ENCODE peak calls at places on chromosomes 1 and 21, in six cellular contexts. P, I, X, F, T and O are unnamed samples.

GRCh38 chr21:46024983-46025860 is 43.7 kb downstream of the COL6A1 start:
- DNase-seq in X (peak), I (no peak), F (no peak), T (peak), P (no peak), O (no peak)

GRCh38 chr1:217554849-217555248 is 76.0 kb downstream of the GPATCH2 start:
- DNase-seq in T (no peak), F (no peak), P (no peak), X (no peak), I (no peak), O (no peak)

GRCh38 chr1:230103341-230104173 is 36.5 kb downstream of the GALNT2 start:
- DNase-seq in F (no peak), T (peak), I (no peak), X (peak), P (no peak), O (no peak)

GRCh38 chr1:234458352-234459027 is 20.5 kb downstream of the TARBP1 start:
- DNase-seq in X (no peak), I (no peak), P (no peak), F (no peak), T (no peak), O (no peak)

GRCh38 chr21:43866233-43866632 is 1.2 kb downstream of the AGPAT3 start:
- DNase-seq in T (peak), I (no peak), F (peak), X (peak), P (no peak), O (no peak)

GRCh38 chr1:42998381-42998780 is 39.7 kb upstream of the SLC2A1 start:
- DNase-seq in T (peak), X (no peak), I (no peak), P (no peak), F (no peak), O (no peak)

GRCh38 chr1:41519667-41520066 is 35.2 kb upstream of the EDN2 start:
- DNase-seq in P (no peak), I (no peak), F (no peak), X (no peak), T (no peak), O (no peak)

GRCh38 chr1:155168456-155169210 is 4.5 kb downstream of the KRTCAP2 start:
- DNase-seq in X (no peak), P (no peak), I (no peak), F (no peak), T (no peak), O (no peak)

GRCh38 chr1:167186771-167187170 is 33.9 kb upstream of the POU2F1 start:
- DNase-seq in T (no peak), I (no peak), F (no peak), P (no peak), X (no peak), O (no peak)

GRCh38 chr1:165117482-165117881 is 239.0 kb downstream of the LMX1A start:
- DNase-seq in X (no peak), F (peak), P (no peak), T (no peak), I (peak), O (peak)

GRCh38 chr1:29195875-29196274 is 14.2 kb upstream of the SRSF4 start:
- DNase-seq in I (no peak), X (no peak), P (no peak), T (no peak), F (no peak), O (peak)

GRCh38 chr1:20472860-20473711 is 12.9 kb downstream of the CAMK2N1 start:
- DNase-seq in I (peak), P (no peak), X (peak), T (peak), F (peak), O (peak)

GRCh38 chr1:29852248-29852647 is 615.9 kb downstream of the PTPRU start:
- DNase-seq in I (no peak), X (no peak), F (no peak), P (no peak), T (no peak), O (no peak)

GRCh38 chr1:150464422-150464826 is 22.8 kb upstream of the TARS2 start:
- DNase-seq in P (peak), F (peak), T (peak), X (peak), I (peak), O (no peak)

GRCh38 chr1:65276197-65276884 is 33.0 kb upstream of the DNAJC6 start:
- DNase-seq in P (no peak), T (no peak), F (no peak), X (no peak), I (no peak), O (no peak)

GRCh38 chr21:42809577-42810440 is 69.5 kb downstream of the WDR4 start:
- DNase-seq in F (peak), P (no peak), I (no peak), T (no peak), X (no peak), O (no peak)

GRCh38 chr1:153375511-153375910 is at the start of gene S100A12:
- DNase-seq in X (peak), I (no peak), F (no peak), T (peak), P (no peak), O (no peak)

GRCh38 chr1:206559661-206559995 is 52.3 kb downstream of the RASSF5 start:
- DNase-seq in F (no peak), T (no peak), X (no peak), I (no peak), P (no peak), O (no peak)

GRCh38 chr1:87151500-87152421 is 176.9 kb upstream of the LMO4 start:
- DNase-seq in X (peak), P (no peak), F (peak), I (peak), T (peak), O (peak)

GRCh38 chr1:205376739-205377138 is 20.0 kb upstream of the KLHDC8A start:
- DNase-seq in F (no peak), P (peak), X (no peak), I (no peak), T (no peak), O (no peak)

GRCh38 chr1:247471445-247472016 is 13.6 kb upstream of the OR2B11 start:
- DNase-seq in I (no peak), T (no peak), X (no peak), P (no peak), F (no peak), O (no peak)

GRCh38 chr1:211660718-211661222 is 14.7 kb downstream of the NEK2 start:
- DNase-seq in F (no peak), P (no peak), I (no peak), X (no peak), T (no peak), O (no peak)

GRCh38 chr1:171948491-171948890 is 107.2 kb downstream of the DNM3 start:
- DNase-seq in F (no peak), P (no peak), T (peak), I (no peak), X (peak), O (no peak)

GRCh38 chr1:145871994-145872411 is 13.1 kb upstream of the PIAS3 start:
- DNase-seq in X (peak), T (peak), P (no peak), I (no peak), F (peak), O (peak)

GRCh38 chr21:44924611-44925010 is 3.9 kb upstream of the ITGB2 start:
- DNase-seq in F (no peak), I (no peak), P (no peak), T (no peak), X (no peak), O (no peak)

GRCh38 chr1:22958556-22958955 is 14.1 kb downstream of the LACTBL1 start:
- DNase-seq in I (no peak), T (no peak), P (no peak), X (no peak), F (no peak), O (no peak)

GRCh38 chr21:45843426-45843825 is 138.1 kb upstream of the COL6A1 start:
- DNase-seq in I (no peak), P (no peak), T (no peak), F (no peak), X (no peak), O (no peak)

GRCh38 chr1:84932991-84933611 is 40.1 kb upstream of the LPAR3 start:
- DNase-seq in T (no peak), X (no peak), I (no peak), F (no peak), P (no peak), O (no peak)

GRCh38 chr1:88056880-88057279 is 627.2 kb upstream of the PKN2 start:
- DNase-seq in X (no peak), T (no peak), F (no peak), I (no peak), P (no peak), O (no peak)

GRCh38 chr1:232793944-232794343 is 11.3 kb upstream of the MAP10 start:
- DNase-seq in X (peak), I (no peak), F (peak), T (peak), P (peak), O (no peak)

GRCh38 chr1:204471687-204472086 is 22.9 kb downstream of the PIK3C2B start:
- DNase-seq in P (no peak), I (no peak), T (no peak), X (no peak), F (no peak), O (no peak)

GRCh38 chr1:222057162-222057561 is 315.3 kb upstream of the DUSP10 start:
- DNase-seq in F (no peak), I (no peak), T (no peak), P (no peak), X (no peak), O (no peak)

GRCh38 chr1:44723496-44724407 is 7.2 kb downstream of the RNU5D-1 start:
- DNase-seq in T (no peak), X (no peak), F (no peak), P (no peak), I (no peak), O (no peak)

GRCh38 chr1:202283379-202283844 is 58.3 kb downstream of the UBE2T start:
- DNase-seq in T (peak), I (no peak), X (peak), P (peak), F (no peak), O (no peak)

GRCh38 chr1:2049517-2050481 is at the start of gene PRKCZ:
- DNase-seq in T (no peak), F (peak), X (peak), P (peak), I (peak), O (peak)

GRCh38 chr1:182635871-182636270 is 31.7 kb upstream of the RGS16 start:
- DNase-seq in F (no peak), I (no peak), T (no peak), P (no peak), X (no peak), O (no peak)

GRCh38 chr1:9687876-9688582 is 36.5 kb downstream of the PIK3CD start:
- DNase-seq in I (peak), X (peak), T (peak), F (peak), P (no peak), O (peak)

DNA sequence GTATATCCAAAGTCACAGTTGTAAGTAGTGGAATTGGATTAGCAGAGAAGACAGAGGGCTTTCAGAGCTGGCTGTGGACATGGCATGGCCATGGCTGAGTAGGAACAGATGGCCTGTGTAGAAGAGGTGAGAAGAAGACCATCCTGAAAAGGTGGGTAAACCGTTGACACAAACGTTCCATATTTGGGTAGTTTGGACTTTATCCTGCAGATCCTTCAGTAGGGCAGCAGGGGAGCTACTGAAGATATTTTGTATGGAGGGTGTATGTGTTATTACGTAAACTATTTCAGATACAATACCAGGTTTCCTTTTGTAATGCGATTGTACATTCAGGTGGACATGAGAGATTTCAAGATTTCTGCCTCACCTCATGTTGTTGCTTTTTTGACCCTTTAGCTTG is 1.6 kb downstream of the UTP11 start:
- DNase-seq in F (no peak), T (peak), I (no peak), P (no peak), X (peak), O (no peak)
- H3K9ac ChIP-seq in F (no peak), T (peak), I (no peak), P (peak), X (peak), O (no peak)

DNA sequence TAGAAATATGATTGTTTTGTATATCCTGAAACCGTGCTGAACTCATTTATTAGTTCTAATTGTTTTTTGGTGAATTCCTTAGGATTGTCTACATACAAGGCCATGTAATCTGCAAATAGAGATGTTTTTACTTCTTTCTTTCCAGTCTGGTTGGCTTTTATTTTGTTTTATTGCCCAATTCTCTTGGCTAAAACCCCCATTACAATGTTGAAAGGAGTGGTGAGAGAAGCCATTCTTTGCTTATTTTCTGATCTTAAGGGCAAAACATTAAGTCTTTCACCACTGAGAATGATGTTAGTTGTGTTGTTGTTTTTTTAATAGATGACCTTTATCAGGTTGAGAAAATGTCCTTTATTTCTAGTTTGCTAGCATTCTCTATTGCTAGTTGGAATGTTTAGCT is 157.3 kb downstream of the NTMT2 start:
- DNase-seq in I (no peak), P (no peak), T (peak), X (no peak), F (no peak), O (no peak)
- H3K4me3 ChIP-seq in I (no peak), P (no peak), T (no peak), X (no peak), F (no peak), O (no peak)

DNA sequence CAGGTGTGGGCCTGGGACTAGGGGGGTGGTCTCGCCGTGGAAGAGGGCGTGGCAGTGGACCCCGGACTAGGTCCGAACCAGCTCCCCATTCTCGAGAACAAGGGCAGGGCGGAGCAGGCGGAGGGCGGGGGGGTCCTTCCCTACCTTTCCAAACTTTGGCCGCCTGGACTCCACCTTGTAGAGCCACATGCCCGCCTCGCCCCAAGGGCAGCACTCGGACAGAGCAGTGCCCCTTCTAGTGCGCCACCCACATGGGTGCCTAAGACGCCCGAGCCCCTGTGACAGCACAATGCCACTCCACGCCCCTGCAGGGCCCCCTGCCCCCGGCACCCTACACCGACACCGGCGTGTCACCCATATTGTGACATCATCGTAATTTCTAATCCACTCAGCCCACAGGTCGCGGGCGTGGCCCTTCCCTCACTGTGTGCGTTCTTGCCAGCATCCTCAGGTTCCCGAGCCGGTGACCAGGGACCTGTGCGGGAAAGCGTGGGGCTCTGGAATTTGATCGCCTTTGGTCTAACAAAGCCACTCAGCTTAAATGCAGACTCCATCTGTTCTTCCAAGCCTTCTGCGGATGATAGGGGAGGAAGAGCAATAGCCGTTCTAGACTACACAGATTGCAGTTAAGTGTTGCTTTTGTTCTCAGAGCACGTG is 553 bp upstream of the STMN1 start:
- DNase-seq in F (peak), I (no peak), T (peak), P (no peak), X (no peak), O (no peak)
- H3K9ac ChIP-seq in F (no peak), I (peak), T (no peak), P (peak), X (peak), O (no peak)

GRCh38 chr1:3672971-3673361 is 20.6 kb downstream of the TP73 start:
- DNase-seq in P (no peak), I (no peak), X (no peak), T (no peak), F (no peak), O (no peak)

GRCh38 chr1:3674100-3675094 is 22.1 kb downstream of the TP73 start:
- DNase-seq in I (no peak), P (no peak), X (no peak), T (no peak), F (no peak), O (peak)

GRCh38 chr1:3675436-3675835 is 23.1 kb downstream of the TP73 start:
- DNase-seq in T (no peak), P (no peak), F (no peak), X (no peak), I (no peak), O (peak)

GRCh38 chr1:3672231-3672970 is 20.1 kb downstream of the TP73 start:
- DNase-seq in F (no peak), X (no peak), I (no peak), P (no peak), T (no peak), O (peak)

DNA sequence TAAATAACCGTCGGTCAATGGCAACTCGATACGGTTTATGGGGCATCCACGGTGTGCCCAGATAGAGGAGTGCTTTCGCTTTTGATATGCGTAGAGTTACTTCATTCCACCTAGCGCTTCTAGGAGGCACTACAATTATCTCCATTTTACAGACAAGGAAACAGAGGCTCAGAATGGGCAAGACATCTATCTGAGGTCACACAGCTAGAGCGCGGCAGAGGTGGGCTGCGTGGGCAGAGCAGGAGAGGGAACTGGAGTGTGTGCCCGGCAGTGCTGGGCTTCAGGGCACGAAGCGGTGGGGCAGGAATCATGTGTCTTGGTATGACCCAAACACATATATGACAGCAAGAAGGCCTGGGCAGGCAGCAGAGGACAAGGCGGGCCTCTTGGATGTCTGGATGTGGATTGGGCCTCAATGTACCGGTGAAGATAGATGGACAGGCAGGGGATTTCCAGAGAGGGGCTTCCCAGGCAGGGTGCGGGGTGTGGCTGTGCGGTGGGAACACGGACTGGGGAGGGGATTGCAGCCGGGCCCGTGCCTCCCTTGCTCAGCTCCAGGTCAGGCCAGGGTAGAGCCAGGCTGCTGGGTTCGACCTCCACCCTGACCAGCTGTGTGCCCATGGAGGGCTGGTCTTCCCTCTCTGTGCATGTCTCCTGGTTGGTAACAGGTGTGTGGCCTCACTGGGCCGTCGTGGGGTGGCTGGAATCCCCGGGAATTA is 21.2 kb downstream of the TP73 start:
- DNase-seq in P (no peak), T (no peak), F (no peak), X (no peak), I (no peak), O (peak)
- H3K4me3 ChIP-seq in P (no peak), T (no peak), F (no peak), X (no peak), I (no peak), O (no peak)

GRCh38 chr1:33886452-33886851 is 22.6 kb downstream of the HMGB4 start:
- DNase-seq in T (no peak), X (no peak), I (no peak), F (peak), P (no peak), O (no peak)
- H3K9ac ChIP-seq in T (no peak), X (no peak), I (peak), F (no peak), P (no peak), O (no peak)

GRCh38 chr1:116311756-116312691 is 61.0 kb upstream of the ATP1A1 start:
- DNase-seq in I (peak), F (peak), T (no peak), X (no peak), P (no peak), O (peak)
- H3K4me3 ChIP-seq in I (no peak), F (no peak), T (no peak), X (no peak), P (no peak), O (no peak)

DNA sequence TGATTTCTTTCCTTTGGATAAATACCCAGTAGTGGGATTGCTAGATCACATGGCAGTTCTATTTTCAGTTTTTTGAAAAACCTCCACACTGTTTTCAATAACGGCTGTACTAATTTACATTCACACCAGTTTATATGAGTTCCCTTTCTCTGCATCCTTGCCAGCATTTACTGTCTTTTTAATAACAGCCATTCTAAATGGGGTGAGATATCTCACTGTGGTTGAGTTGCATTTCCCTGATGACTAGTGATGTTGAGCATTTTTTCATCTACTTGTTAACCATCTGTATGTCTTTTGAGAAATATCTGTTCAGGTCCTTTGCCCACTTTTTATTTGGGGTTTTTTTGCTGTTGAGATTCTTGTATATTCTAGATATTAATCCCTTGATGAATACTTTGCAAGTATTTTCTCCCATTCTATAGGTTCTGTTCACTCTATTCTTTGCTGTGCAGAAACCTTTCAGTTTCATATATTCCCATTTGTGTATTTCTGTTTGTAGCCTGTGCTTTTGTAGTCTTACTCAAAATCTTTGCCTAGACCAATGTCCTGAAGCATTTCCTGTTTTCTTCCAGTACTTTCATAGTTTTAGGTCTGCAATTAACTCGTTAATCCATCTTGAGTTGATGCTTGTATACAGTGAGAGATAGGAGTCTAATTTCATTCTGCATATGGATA is 7.3 kb downstream of the HENMT1 start:
- DNase-seq in T (no peak), P (no peak), I (no peak), X (no peak), F (no peak), O (no peak)
- H3K9ac ChIP-seq in T (no peak), P (no peak), I (no peak), X (no peak), F (no peak), O (no peak)